ENCODE peak calls at places on chromosomes 2 and 18, in ten cellular contexts. One of them, this sample, is unnamed.

GRCh38 chr18:74268933-74269620 is 22.7 kb downstream of the CYB5A start:
- DNase-seq in OCI-LY7: no peak
- DNase-seq in neuronal stem cell: no peak
- DNase-seq in keratinocyte: no peak
- DNase-seq in GM23248: no peak
- DNase-seq in K562: peak
- DNase-seq in fibroblast of lung: no peak
- DNase-seq in IMR-90: no peak
- DNase-seq in GM23338: no peak
- DNase-seq in PC-9: no peak
- DNase-seq in this sample: no peak

GRCh38 chr2:239751719-239752355 is 273.3 kb downstream of the NDUFA10 start:
- DNase-seq in fibroblast of lung: no peak
- DNase-seq in K562: no peak
- DNase-seq in PC-9: no peak
- DNase-seq in GM23338: no peak
- DNase-seq in OCI-LY7: peak
- DNase-seq in GM23248: no peak
- DNase-seq in neuronal stem cell: no peak
- DNase-seq in keratinocyte: no peak
- DNase-seq in IMR-90: no peak
- DNase-seq in this sample: no peak

GRCh38 chr2:77008925-77009706 is 513.1 kb downstream of the LRRTM4 start:
- DNase-seq in GM23338: peak
- DNase-seq in GM23248: peak
- DNase-seq in neuronal stem cell: no peak
- DNase-seq in fibroblast of lung: peak
- DNase-seq in OCI-LY7: no peak
- DNase-seq in IMR-90: peak
- DNase-seq in keratinocyte: no peak
- DNase-seq in PC-9: no peak
- DNase-seq in K562: no peak
- DNase-seq in this sample: no peak

GRCh38 chr2:71611247-71611646 is 157.9 kb downstream of the DYSF start:
- DNase-seq in OCI-LY7: no peak
- DNase-seq in GM23248: no peak
- DNase-seq in keratinocyte: no peak
- DNase-seq in GM23338: no peak
- DNase-seq in PC-9: no peak
- DNase-seq in neuronal stem cell: no peak
- DNase-seq in IMR-90: no peak
- DNase-seq in fibroblast of lung: no peak
- DNase-seq in K562: no peak
- DNase-seq in this sample: no peak

GRCh38 chr2:30276455-30276911 is 45.1 kb downstream of the LBH start:
- DNase-seq in GM23338: no peak
- DNase-seq in OCI-LY7: no peak
- DNase-seq in keratinocyte: no peak
- DNase-seq in IMR-90: no peak
- DNase-seq in K562: no peak
- DNase-seq in PC-9: no peak
- DNase-seq in GM23248: peak
- DNase-seq in fibroblast of lung: no peak
- DNase-seq in neuronal stem cell: no peak
- DNase-seq in this sample: no peak

GRCh38 chr2:10481055-10481665 is 33.0 kb upstream of the ODC1 start:
- DNase-seq in GM23338: no peak
- DNase-seq in keratinocyte: no peak
- DNase-seq in K562: no peak
- DNase-seq in fibroblast of lung: no peak
- DNase-seq in PC-9: no peak
- DNase-seq in OCI-LY7: no peak
- DNase-seq in GM23248: no peak
- DNase-seq in neuronal stem cell: no peak
- DNase-seq in IMR-90: no peak
- DNase-seq in this sample: no peak

GRCh38 chr2:51013060-51013746 is 18.7 kb downstream of the NRXN1 start:
- DNase-seq in GM23248: no peak
- DNase-seq in GM23338: peak
- DNase-seq in K562: no peak
- DNase-seq in PC-9: peak
- DNase-seq in fibroblast of lung: peak
- DNase-seq in neuronal stem cell: peak
- DNase-seq in OCI-LY7: peak
- DNase-seq in keratinocyte: no peak
- DNase-seq in IMR-90: peak
- DNase-seq in this sample: peak

GRCh38 chr2:171347158-171347557 is 86.6 kb downstream of the METTL8 start:
- DNase-seq in fibroblast of lung: no peak
- DNase-seq in GM23248: peak
- DNase-seq in PC-9: no peak
- DNase-seq in keratinocyte: no peak
- DNase-seq in GM23338: no peak
- DNase-seq in neuronal stem cell: no peak
- DNase-seq in K562: no peak
- DNase-seq in OCI-LY7: peak
- DNase-seq in IMR-90: peak
- DNase-seq in this sample: no peak

GRCh38 chr18:45821021-45821420 is 4.5 kb upstream of the SIGLEC15 start:
- DNase-seq in OCI-LY7: no peak
- DNase-seq in GM23338: no peak
- DNase-seq in K562: no peak
- DNase-seq in PC-9: no peak
- DNase-seq in IMR-90: no peak
- DNase-seq in keratinocyte: no peak
- DNase-seq in neuronal stem cell: no peak
- DNase-seq in fibroblast of lung: no peak
- DNase-seq in GM23248: no peak
- DNase-seq in this sample: no peak

DNA sequence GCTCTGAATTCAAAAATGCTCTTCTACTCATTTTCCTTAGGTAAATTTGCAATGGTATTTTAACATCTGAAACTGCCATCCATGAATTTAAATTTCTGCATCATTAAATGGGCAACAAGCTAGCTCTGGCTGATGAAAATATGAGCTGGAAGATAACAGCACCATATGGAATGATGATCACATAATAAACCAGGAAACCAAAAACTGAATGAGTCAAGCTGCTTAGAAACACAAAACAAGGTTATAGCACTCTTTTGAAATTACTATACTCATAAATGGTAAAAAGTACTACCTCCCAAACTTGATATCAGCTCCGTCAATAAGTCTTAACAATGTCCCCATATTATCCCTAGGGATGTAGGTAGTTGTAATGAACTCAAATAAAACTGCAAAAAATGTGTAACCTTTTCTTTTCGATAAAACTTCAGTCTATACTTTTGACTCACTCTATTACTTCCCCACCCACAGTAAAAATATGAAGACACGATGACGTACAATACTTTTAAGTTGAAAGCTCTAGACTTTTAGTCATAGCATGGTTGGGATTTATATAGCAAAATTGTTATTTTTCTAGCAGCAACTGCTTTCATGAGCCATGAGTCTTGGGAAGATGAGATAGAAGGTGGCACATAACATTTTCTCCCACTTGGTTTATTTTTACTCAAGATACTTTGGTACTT is 396.7 kb downstream of the CDH2 start:
- DNase-seq in IMR-90: no peak
- DNase-seq in OCI-LY7: no peak
- DNase-seq in keratinocyte: no peak
- DNase-seq in GM23248: peak
- DNase-seq in fibroblast of lung: no peak
- DNase-seq in K562: no peak
- DNase-seq in PC-9: no peak
- DNase-seq in GM23338: no peak
- DNase-seq in neuronal stem cell: no peak
- DNase-seq in this sample: no peak
- H3K4me2 ChIP-seq in IMR-90: no peak
- H3K4me2 ChIP-seq in OCI-LY7: no peak
- H3K4me2 ChIP-seq in keratinocyte: no peak
- H3K4me2 ChIP-seq in GM23248: peak
- H3K4me2 ChIP-seq in fibroblast of lung: no peak
- H3K4me2 ChIP-seq in K562: no peak
- H3K4me2 ChIP-seq in PC-9: no peak
- H3K4me2 ChIP-seq in GM23338: no peak
- H3K4me2 ChIP-seq in neuronal stem cell: no peak
- H3K4me2 ChIP-seq in this sample: no peak

GRCh38 chr2:204892506-204893255 is 347.4 kb downstream of the PARD3B start:
- DNase-seq in GM23338: no peak
- DNase-seq in keratinocyte: peak
- DNase-seq in OCI-LY7: no peak
- DNase-seq in fibroblast of lung: no peak
- DNase-seq in K562: no peak
- DNase-seq in neuronal stem cell: no peak
- DNase-seq in PC-9: no peak
- DNase-seq in IMR-90: peak
- DNase-seq in GM23248: peak
- DNase-seq in this sample: no peak
- H3K4me2 ChIP-seq in GM23338: no peak
- H3K4me2 ChIP-seq in keratinocyte: peak
- H3K4me2 ChIP-seq in OCI-LY7: no peak
- H3K4me2 ChIP-seq in fibroblast of lung: no peak
- H3K4me2 ChIP-seq in K562: no peak
- H3K4me2 ChIP-seq in neuronal stem cell: no peak
- H3K4me2 ChIP-seq in PC-9: no peak
- H3K4me2 ChIP-seq in IMR-90: no peak
- H3K4me2 ChIP-seq in GM23248: peak
- H3K4me2 ChIP-seq in this sample: no peak

DNA sequence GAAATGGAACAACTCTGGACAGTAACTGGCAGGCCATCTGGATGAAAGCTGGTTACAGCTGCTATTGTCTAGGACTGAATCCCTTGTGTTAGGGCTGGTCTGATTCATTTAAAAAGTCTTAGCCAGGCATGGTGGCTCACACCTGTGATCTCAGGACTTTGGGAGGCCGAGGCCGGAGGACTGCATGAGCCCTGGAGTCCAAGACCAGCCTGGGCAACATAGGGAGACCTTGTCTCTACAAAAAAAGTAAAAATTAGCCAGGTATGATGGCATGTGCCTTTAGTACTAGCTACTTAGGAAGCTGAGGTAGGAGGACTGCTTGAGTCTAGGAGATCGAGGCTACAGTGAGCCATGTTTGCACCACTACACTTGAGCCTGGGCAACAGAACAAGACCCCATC is 15.5 kb upstream of the CFLAR start:
- DNase-seq in IMR-90: no peak
- DNase-seq in K562: no peak
- DNase-seq in OCI-LY7: no peak
- DNase-seq in PC-9: no peak
- DNase-seq in keratinocyte: no peak
- DNase-seq in fibroblast of lung: no peak
- DNase-seq in GM23338: no peak
- DNase-seq in GM23248: no peak
- DNase-seq in neuronal stem cell: no peak
- DNase-seq in this sample: no peak
- H3K4me2 ChIP-seq in IMR-90: no peak
- H3K4me2 ChIP-seq in K562: no peak
- H3K4me2 ChIP-seq in OCI-LY7: no peak
- H3K4me2 ChIP-seq in PC-9: no peak
- H3K4me2 ChIP-seq in keratinocyte: no peak
- H3K4me2 ChIP-seq in fibroblast of lung: no peak
- H3K4me2 ChIP-seq in GM23338: no peak
- H3K4me2 ChIP-seq in GM23248: no peak
- H3K4me2 ChIP-seq in neuronal stem cell: no peak
- H3K4me2 ChIP-seq in this sample: no peak

DNA sequence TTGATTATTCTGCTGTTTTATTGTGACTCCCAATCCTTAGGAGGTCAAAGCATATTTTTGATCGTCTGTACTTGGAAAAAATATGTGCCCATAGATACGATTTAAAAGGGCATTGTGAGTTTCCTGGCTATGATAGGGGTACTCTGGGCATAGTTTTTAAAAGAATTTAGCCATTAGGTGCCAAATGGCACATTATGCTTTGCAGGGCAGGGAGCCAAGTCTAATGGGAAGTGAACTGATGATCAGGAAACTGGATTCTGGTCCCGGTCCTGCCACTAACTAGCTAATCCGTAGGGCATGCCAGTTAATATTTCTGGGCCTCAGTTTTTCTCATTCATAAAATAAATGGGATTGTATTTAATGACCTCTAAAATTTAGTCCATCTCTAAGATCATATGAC is 189.3 kb downstream of the LTBP1 start:
- DNase-seq in IMR-90: peak
- DNase-seq in PC-9: no peak
- DNase-seq in fibroblast of lung: peak
- DNase-seq in keratinocyte: no peak
- DNase-seq in neuronal stem cell: no peak
- DNase-seq in GM23338: no peak
- DNase-seq in K562: no peak
- DNase-seq in GM23248: peak
- DNase-seq in OCI-LY7: no peak
- DNase-seq in this sample: no peak
- H3K4me2 ChIP-seq in IMR-90: peak
- H3K4me2 ChIP-seq in PC-9: no peak
- H3K4me2 ChIP-seq in fibroblast of lung: peak
- H3K4me2 ChIP-seq in keratinocyte: peak
- H3K4me2 ChIP-seq in neuronal stem cell: no peak
- H3K4me2 ChIP-seq in GM23338: no peak
- H3K4me2 ChIP-seq in K562: no peak
- H3K4me2 ChIP-seq in GM23248: peak
- H3K4me2 ChIP-seq in OCI-LY7: no peak
- H3K4me2 ChIP-seq in this sample: no peak

DNA sequence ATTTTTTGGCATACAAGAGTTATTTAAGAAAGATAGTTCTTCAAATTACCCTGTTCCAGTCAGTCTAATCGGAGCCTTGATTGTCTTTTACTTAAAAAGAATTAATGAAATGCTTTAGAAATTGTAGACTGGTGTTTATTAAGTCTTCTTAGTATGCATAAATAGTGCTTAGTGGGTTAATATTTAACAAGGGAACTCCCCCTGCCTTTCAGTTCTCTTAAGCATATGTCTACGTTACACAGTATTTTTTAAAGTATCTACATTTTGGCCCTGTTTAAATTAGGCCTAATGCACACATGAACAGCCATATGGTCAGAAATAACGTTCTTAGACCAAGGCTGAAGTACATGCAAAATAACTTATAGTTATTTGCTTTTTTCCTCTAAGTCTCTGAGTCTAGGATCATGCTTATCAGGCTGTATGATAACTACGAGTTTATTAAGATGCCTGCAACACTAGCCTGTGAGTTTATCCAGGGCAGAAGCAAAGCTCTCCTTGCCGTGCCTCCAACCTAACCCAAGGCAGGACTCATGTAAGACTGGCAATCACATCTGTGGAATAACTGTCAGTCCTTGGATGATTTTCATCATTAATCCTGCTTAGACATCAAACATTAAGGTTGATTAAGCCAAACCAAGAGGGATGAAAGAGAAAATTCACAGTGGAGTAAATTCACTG is 6.7 kb downstream of the BCL2 start:
- DNase-seq in OCI-LY7: no peak
- DNase-seq in keratinocyte: no peak
- DNase-seq in PC-9: no peak
- DNase-seq in fibroblast of lung: no peak
- DNase-seq in GM23248: no peak
- DNase-seq in GM23338: no peak
- DNase-seq in IMR-90: no peak
- DNase-seq in K562: no peak
- DNase-seq in neuronal stem cell: no peak
- DNase-seq in this sample: no peak
- H3K4me2 ChIP-seq in OCI-LY7: peak
- H3K4me2 ChIP-seq in keratinocyte: no peak
- H3K4me2 ChIP-seq in PC-9: no peak
- H3K4me2 ChIP-seq in fibroblast of lung: no peak
- H3K4me2 ChIP-seq in GM23248: no peak
- H3K4me2 ChIP-seq in GM23338: no peak
- H3K4me2 ChIP-seq in IMR-90: no peak
- H3K4me2 ChIP-seq in K562: no peak
- H3K4me2 ChIP-seq in neuronal stem cell: no peak
- H3K4me2 ChIP-seq in this sample: no peak

This sample was measured in neural progenitor cell.